ENCODE peak calls at places on chromosome 19, in seven cellular contexts. I, X, B, V, S, T and R are unnamed samples.

GRCh38 chr19:45972081-45972943 is 1.4 kb downstream of the NOVA2 start:
- DNase-seq in S (no peak), V (no peak), I (no peak), B (no peak), X (no peak), T (no peak), R (peak)

GRCh38 chr19:55258476-55258827 is 365 bp downstream of the PPP6R1 start:
- DNase-seq in T (no peak), I (no peak), X (no peak), S (no peak), B (no peak), V (no peak), R (no peak)

GRCh38 chr19:46728693-46729339 is 11.9 kb upstream of the PRKD2 start:
- DNase-seq in S (peak), X (peak), T (no peak), V (peak), B (no peak), I (no peak), R (peak)

GRCh38 chr19:41324921-41325639 is 15.1 kb downstream of the CCDC97 start:
- DNase-seq in B (no peak), X (peak), I (no peak), V (peak), S (no peak), T (no peak), R (no peak)

GRCh38 chr19:51417807-51418152 is 338 bp upstream of the SIGLEC10 start:
- DNase-seq in S (no peak), V (no peak), X (no peak), I (no peak), B (no peak), T (no peak), R (no peak)

GRCh38 chr19:5172859-5173577 is 167.6 kb downstream of the PTPRS start:
- DNase-seq in S (no peak), I (peak), T (no peak), B (peak), X (peak), V (peak), R (no peak)

GRCh38 chr19:56191711-56192110 is 5.9 kb downstream of the ZSCAN5B start:
- DNase-seq in S (no peak), X (no peak), I (no peak), V (no peak), B (no peak), T (no peak), R (no peak)

GRCh38 chr19:45211751-45212381 is 33.3 kb downstream of the BLOC1S3 start:
- DNase-seq in S (no peak), T (peak), I (no peak), X (no peak), V (peak), B (no peak), R (no peak)

GRCh38 chr19:53621885-53622710 is 9.7 kb upstream of the DPRX start:
- DNase-seq in T (no peak), S (no peak), I (no peak), X (no peak), V (no peak), B (no peak), R (no peak)

GRCh38 chr19:46073268-46073922 is 32.6 kb upstream of the IGFL4 start:
- DNase-seq in T (no peak), X (no peak), S (no peak), B (no peak), I (no peak), V (no peak), R (no peak)

GRCh38 chr19:2798733-2799132 is 13.4 kb downstream of the THOP1 start:
- DNase-seq in T (peak), X (no peak), B (no peak), S (no peak), I (no peak), V (peak), R (no peak)

GRCh38 chr19:55481148-55482127 is 3.5 kb upstream of the NAT14 start:
- DNase-seq in S (no peak), I (no peak), B (no peak), V (no peak), T (no peak), X (no peak), R (no peak)

GRCh38 chr19:5403968-5404640 is 51.1 kb upstream of the ZNRF4 start:
- DNase-seq in X (peak), B (peak), T (peak), I (peak), S (peak), V (peak), R (no peak)

GRCh38 chr19:51572908-51573307 is 1.8 kb downstream of the ZNF175 start:
- DNase-seq in S (no peak), I (no peak), X (peak), T (no peak), V (no peak), B (no peak), R (no peak)

GRCh38 chr19:1725100-1726064 is 27.9 kb upstream of the ONECUT3 start:
- DNase-seq in B (no peak), T (peak), X (peak), V (peak), I (peak), S (no peak), R (no peak)

GRCh38 chr19:46472592-46472991 is 1.2 kb upstream of the PNMA8A start:
- DNase-seq in S (no peak), V (no peak), T (no peak), X (no peak), B (no peak), I (no peak), R (no peak)

GRCh38 chr19:4744451-4745170 is 21.0 kb upstream of the DPP9 start:
- DNase-seq in X (peak), T (no peak), S (no peak), I (peak), B (peak), V (peak), R (no peak)

GRCh38 chr19:51124216-51124615 is 490 bp upstream of the SIGLEC9 start:
- DNase-seq in B (no peak), X (no peak), V (no peak), T (no peak), S (no peak), I (no peak), R (peak)

GRCh38 chr19:18668744-18669523 is 14.5 kb upstream of the CRTC1 start:
- DNase-seq in S (no peak), V (no peak), T (no peak), B (no peak), X (no peak), I (no peak), R (no peak)

GRCh38 chr19:40600086-40600917 is 867 bp upstream of the LTBP4 start:
- DNase-seq in S (no peak), B (no peak), V (no peak), T (no peak), X (no peak), I (no peak), R (no peak)

DNA sequence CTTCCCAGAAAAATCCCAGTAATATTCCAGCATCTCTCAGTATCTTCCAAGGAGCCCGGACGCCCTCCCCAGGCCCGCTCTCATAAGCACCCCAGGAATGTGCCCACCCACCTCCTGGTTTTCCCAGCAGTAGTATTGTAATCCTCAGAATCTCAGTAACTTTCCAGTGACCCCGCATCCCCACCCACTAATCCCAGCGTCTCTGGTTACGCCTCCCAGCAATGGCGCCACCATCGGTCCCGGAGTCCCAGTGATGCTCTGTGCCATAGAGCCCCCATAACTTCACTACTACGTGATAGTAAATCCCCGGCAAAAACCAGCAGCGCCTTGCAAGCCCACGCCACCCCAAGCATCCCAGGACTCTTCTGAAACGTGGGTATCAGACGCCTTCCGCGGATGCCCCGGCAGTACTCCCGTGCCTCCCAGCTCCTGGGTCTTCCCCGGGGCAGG is 961 bp upstream of the PNPLA6 start:
- DNase-seq in I (peak), V (peak), X (peak), S (no peak), B (peak), T (peak), R (no peak)
- TF ChIP-seq CTCF in I (peak), V (no peak), X (peak), S (no peak), B (peak), T (no peak), R (no peak)

GRCh38 chr19:7681336-7682174 is 922 bp downstream of the TRAPPC5 start:
- DNase-seq in T (peak), I (peak), X (peak), B (peak), V (peak), S (peak), R (peak)
- TF ChIP-seq CTCF in T (no peak), I (peak), X (peak), B (peak), V (peak), S (no peak), R (peak)

DNA sequence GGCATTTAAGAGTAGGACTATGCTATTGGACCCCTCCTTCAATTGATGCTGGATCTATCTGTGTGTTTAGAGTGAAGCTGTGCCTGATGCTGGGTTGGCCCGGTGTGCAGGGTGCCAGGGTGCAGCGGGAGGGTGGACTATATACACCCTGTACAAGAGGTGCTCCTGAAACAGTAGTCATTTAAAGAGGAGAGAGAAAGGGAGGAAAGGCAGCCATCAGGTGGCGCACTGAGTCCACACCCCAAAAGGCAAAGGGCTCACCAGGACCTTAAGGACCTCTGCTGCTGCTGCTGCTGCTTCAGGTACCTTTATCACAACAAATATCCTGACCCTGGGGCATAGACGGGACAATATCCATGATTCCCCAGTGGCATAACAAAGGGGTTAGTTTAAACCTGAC is 39.4 kb downstream of the ZNF136 start:
- DNase-seq in X (no peak), T (peak), V (peak), I (no peak), S (peak), B (no peak), R (no peak)
- TF ChIP-seq CTCF in X (no peak), T (no peak), V (peak), I (no peak), S (no peak), B (no peak), R (peak)

GRCh38 chr19:281992-282391 is 9.2 kb downstream of the PLPP2 start:
- DNase-seq in I (no peak), V (no peak), S (no peak), B (no peak), T (no peak), X (no peak), R (no peak)

GRCh38 chr19:280541-281007 is 10.6 kb downstream of the PLPP2 start:
- DNase-seq in V (no peak), X (no peak), T (no peak), I (no peak), S (no peak), B (no peak), R (no peak)

GRCh38 chr19:281156-281853 is 9.9 kb downstream of the PLPP2 start:
- DNase-seq in T (no peak), X (no peak), B (no peak), V (no peak), I (no peak), S (no peak), R (no peak)

GRCh38 chr19:283395-283794 is 7.8 kb downstream of the PLPP2 start:
- DNase-seq in X (no peak), S (no peak), V (no peak), T (no peak), B (no peak), I (no peak), R (no peak)

GRCh38 chr19:282501-282900 is 8.7 kb downstream of the PLPP2 start:
- DNase-seq in X (no peak), B (no peak), S (no peak), T (no peak), I (no peak), V (no peak), R (no peak)
- TF ChIP-seq CTCF in X (no peak), B (no peak), S (no peak), T (no peak), I (no peak), V (no peak), R (no peak)

DNA sequence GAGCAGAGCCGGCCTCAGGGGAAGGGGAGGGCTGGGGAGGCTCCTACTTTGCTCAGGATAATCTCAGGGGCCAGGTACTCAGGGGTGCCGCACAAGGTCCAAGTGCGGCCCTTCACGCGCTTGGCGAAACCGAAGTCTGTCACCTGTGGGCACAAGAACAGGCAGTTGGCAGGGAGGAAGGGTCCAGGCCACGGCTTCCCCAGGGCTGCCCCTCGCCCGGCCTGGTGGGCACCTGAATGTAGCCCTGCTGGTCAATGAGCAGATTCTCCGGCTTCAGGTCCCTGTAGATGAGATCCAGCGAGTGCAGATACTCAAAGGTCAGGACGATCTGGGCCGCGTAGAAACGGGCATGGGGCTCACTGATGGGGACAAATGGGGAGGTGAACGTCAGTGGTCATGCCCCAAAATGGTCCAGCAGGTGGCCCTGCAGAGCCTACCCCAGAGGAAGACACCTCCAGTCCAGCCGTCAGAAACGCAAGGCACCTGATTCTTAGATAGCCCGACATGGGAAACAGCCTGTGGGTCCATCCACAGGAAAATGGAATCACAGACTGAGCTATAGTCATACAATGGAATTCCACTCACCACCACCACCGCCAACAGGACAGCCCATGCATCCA is 7.1 kb upstream of the SAMD1 start:
- DNase-seq in V (no peak), I (no peak), S (no peak), X (no peak), T (no peak), B (no peak), R (no peak)
- TF ChIP-seq CTCF in V (no peak), I (no peak), S (no peak), X (peak), T (no peak), B (peak), R (peak)

GRCh38 chr19:31339405-31339804 is 9.8 kb downstream of the TSHZ3 start:
- DNase-seq in V (no peak), S (no peak), I (no peak), B (no peak), X (peak), T (no peak), R (no peak)

GRCh38 chr19:31335716-31336115 is 13.5 kb downstream of the TSHZ3 start:
- DNase-seq in V (no peak), I (no peak), B (no peak), S (no peak), T (no peak), X (no peak), R (no peak)

GRCh38 chr19:31337007-31337914 is 12.0 kb downstream of the TSHZ3 start:
- DNase-seq in V (no peak), S (no peak), B (no peak), T (no peak), I (no peak), X (peak), R (no peak)

GRCh38 chr19:31340059-31341025 is 8.9 kb downstream of the TSHZ3 start:
- DNase-seq in I (peak), S (no peak), V (no peak), B (peak), X (peak), T (no peak), R (no peak)

GRCh38 chr19:31338069-31338767 is 11.0 kb downstream of the TSHZ3 start:
- DNase-seq in T (no peak), S (no peak), B (no peak), V (peak), I (no peak), X (peak), R (no peak)
- TF ChIP-seq CTCF in T (no peak), S (no peak), B (peak), V (peak), I (peak), X (peak), R (peak)

GRCh38 chr19:20365146-20365545 is 198.1 kb downstream of the ZNF486 start:
- DNase-seq in T (no peak), I (no peak), S (no peak), B (no peak), V (no peak), X (no peak), R (no peak)

GRCh38 chr19:20357921-20358320 is 190.9 kb downstream of the ZNF486 start:
- DNase-seq in S (no peak), I (no peak), V (no peak), X (no peak), B (no peak), T (no peak), R (no peak)

GRCh38 chr19:20359933-20360720 is 193.1 kb downstream of the ZNF486 start:
- DNase-seq in V (peak), S (no peak), B (no peak), X (no peak), T (peak), I (no peak), R (no peak)
- TF ChIP-seq CTCF in V (peak), S (no peak), B (peak), X (no peak), T (peak), I (no peak), R (no peak)

DNA sequence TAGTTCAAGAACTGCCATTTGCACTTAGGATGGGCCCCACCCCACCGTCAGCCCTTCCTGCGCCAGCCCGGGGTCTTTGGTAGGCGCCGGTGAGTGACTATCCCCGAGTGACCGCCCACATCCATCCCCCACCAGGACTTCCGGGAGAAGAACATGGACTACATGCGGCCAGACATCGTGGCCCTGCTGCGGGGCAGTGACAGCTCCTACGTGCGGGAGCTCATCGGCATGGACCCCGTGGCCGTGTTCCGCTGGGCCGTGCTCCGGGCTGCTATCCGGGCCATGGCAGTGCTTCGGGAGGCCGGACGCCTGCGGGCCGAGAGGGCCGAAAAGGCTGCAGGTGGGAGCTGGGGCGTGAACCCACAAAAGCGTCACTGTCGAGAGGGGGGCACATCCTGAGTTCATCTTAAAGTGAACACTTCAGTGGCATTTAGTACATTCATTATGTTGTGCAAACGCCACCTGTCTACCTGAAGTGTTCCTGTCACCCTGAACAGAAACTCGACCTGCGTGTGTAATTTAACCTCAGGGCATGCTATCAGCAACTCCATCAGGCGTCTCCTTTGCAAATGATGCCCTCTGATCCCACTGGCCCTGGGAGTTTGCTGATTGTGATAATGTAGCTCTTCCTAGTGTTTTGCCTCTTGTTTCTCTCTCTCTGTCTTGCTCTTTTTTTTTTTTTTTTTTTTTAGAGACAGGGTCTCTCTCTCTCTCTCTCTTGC is 42.4 kb upstream of the USE1 start:
- DNase-seq in V (no peak), T (no peak), B (no peak), S (no peak), X (no peak), I (no peak), R (no peak)
- TF ChIP-seq CTCF in V (no peak), T (no peak), B (no peak), S (no peak), X (no peak), I (no peak), R (no peak)

GRCh38 chr19:10228393-10228792 is 2.7 kb downstream of the S1PR2 start:
- DNase-seq in X (no peak), V (no peak), B (no peak), I (no peak), T (no peak), S (no peak), R (no peak)

GRCh38 chr19:10226021-10226375 is 5.1 kb downstream of the S1PR2 start:
- DNase-seq in X (no peak), V (no peak), I (no peak), T (no peak), B (no peak), S (no peak), R (no peak)

GRCh38 chr19:10228925-10229324 is 2.2 kb downstream of the S1PR2 start:
- DNase-seq in V (no peak), T (no peak), S (no peak), X (peak), B (no peak), I (no peak), R (no peak)

GRCh38 chr19:10226376-10227214 is 4.5 kb downstream of the S1PR2 start:
- DNase-seq in B (peak), I (peak), X (peak), T (peak), V (peak), S (no peak), R (no peak)

DNA sequence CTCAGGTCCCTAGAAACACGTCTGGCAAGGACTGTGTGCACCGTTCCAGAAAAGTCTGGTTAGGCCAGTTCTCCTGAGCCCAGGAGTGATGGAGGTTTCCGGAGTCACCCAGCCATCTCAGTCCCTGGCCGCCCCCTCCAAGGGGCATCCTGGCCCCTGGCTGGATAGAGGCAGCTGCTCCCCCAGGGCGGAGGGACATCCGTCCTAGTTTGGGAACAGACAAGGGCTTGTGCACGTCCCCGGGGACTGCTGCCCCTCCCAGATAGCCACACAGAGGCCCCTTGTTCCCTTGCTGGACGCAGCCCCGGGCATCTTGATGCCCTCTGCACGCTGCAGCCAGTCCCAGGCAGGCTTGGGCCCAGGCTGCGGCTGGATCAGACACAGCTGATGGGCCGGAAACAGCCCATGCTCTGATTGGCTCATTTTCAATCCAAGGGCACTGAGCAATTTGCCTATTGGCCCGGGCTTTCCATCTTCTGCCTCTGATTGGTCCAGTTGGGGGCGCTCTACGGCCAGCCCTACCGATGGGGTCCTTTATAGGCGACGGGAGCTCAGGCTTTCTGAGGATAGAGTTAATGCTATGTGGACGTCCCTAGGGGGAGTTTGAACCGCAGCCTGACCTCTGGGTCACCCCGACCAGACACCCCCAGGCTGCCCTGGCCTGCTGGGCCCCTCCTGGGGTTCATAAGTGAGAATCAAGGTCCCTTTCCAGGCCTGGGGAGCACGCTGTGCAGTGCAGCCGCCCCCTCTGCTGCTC is 3.7 kb downstream of the S1PR2 start:
- DNase-seq in I (no peak), X (peak), V (no peak), T (no peak), B (no peak), S (no peak), R (no peak)
- TF ChIP-seq CTCF in I (peak), X (peak), V (no peak), T (no peak), B (no peak), S (no peak), R (no peak)